ENCODE peak calls at places on chromosomes 1 and 21, in six cellular contexts. D is NCI-H1105, K is naive B cell, J is ACHN, H is tibial nerve, O is T-helper 9 cell. Q is an unnamed sample.

GRCh38 chr1:182080955-182081582 is 19.6 kb upstream of the ZNF648 start:
- DNase-seq in D (peak), K (peak), J (peak), H (peak), O (no peak), Q (no peak)

GRCh38 chr1:47758341-47759237 is 238.6 kb downstream of the TRABD2B start:
- DNase-seq in D (no peak), K (no peak), J (no peak), H (no peak), O (no peak), Q (no peak)

GRCh38 chr1:239922778-239923522 is 168.7 kb upstream of the FMN2 start:
- DNase-seq in D (no peak), K (no peak), J (no peak), H (no peak), O (no peak), Q (no peak)

GRCh38 chr1:231879296-231879695 is 252.7 kb downstream of the DISC1 start:
- DNase-seq in D (no peak), K (no peak), J (no peak), H (no peak), O (no peak), Q (no peak)

GRCh38 chr1:201276891-201277290 is 6.4 kb upstream of the PKP1 start:
- DNase-seq in D (no peak), K (no peak), J (no peak), H (no peak), O (no peak), Q (no peak)

GRCh38 chr1:7567376-7567775 is 203.7 kb upstream of the VAMP3 start:
- DNase-seq in D (no peak), K (no peak), J (no peak), H (no peak), O (no peak), Q (no peak)

GRCh38 chr1:93749894-93750301 is 68.3 kb upstream of the BCAR3 start:
- DNase-seq in D (peak), K (peak), J (peak), H (no peak), O (no peak), Q (no peak)

GRCh38 chr21:30326390-30326789 is 6.3 kb upstream of the KRTAP26-1 start:
- DNase-seq in D (no peak), K (no peak), J (no peak), H (no peak), O (no peak), Q (no peak)

GRCh38 chr1:190328361-190328760 is 149.3 kb downstream of the BRINP3 start:
- DNase-seq in D (no peak), K (no peak), J (no peak), H (no peak), O (no peak), Q (no peak)

GRCh38 chr1:183239793-183240625 is 53.9 kb downstream of the LAMC2 start:
- DNase-seq in D (no peak), K (no peak), J (no peak), H (no peak), O (no peak), Q (no peak)

GRCh38 chr1:54404939-54405880 is 984 bp downstream of the SSBP3 start:
- DNase-seq in D (peak), K (peak), J (no peak), H (no peak), O (no peak), Q (no peak)

GRCh38 chr1:115712911-115713609 is 55.5 kb downstream of the CASQ2 start:
- DNase-seq in D (no peak), K (no peak), J (no peak), H (no peak), O (no peak), Q (no peak)

GRCh38 chr1:117857434-117857833 is 72.0 kb downstream of the GDAP2 start:
- DNase-seq in D (no peak), K (no peak), J (no peak), H (no peak), O (no peak), Q (no peak)

GRCh38 chr1:63487336-63488065 is 35.5 kb downstream of the ITGB3BP start:
- DNase-seq in D (no peak), K (no peak), J (no peak), H (no peak), O (no peak), Q (no peak)

GRCh38 chr1:206456577-206457375 is 13.5 kb upstream of the IKBKE start:
- DNase-seq in D (no peak), K (no peak), J (no peak), H (no peak), O (no peak), Q (no peak)

GRCh38 chr1:76279387-76279748 is 204.8 kb downstream of the ST6GALNAC3 start:
- DNase-seq in D (no peak), K (no peak), J (no peak), H (no peak), O (no peak), Q (no peak)

GRCh38 chr1:218369688-218370511 is 24.8 kb downstream of the TGFB2 start:
- DNase-seq in D (no peak), K (no peak), J (no peak), H (no peak), O (no peak), Q (no peak)

GRCh38 chr21:42513151-42513984 is at the start of gene SLC37A1:
- DNase-seq in D (no peak), K (peak), J (peak), H (no peak), O (peak), Q (no peak)

GRCh38 chr1:208668991-208669390 is 424.8 kb upstream of the PLXNA2 start:
- DNase-seq in D (no peak), K (no peak), J (peak), H (no peak), O (no peak), Q (no peak)

GRCh38 chr1:50426702-50427085 is 3.5 kb upstream of the DMRTA2 start:
- DNase-seq in D (no peak), K (no peak), J (no peak), H (no peak), O (no peak), Q (no peak)

GRCh38 chr21:28110074-28110473 is 882.6 kb downstream of the LTN1 start:
- DNase-seq in D (no peak), K (no peak), J (no peak), H (no peak), O (no peak), Q (no peak)

GRCh38 chr1:151175910-151176309 is at the start of gene TMOD4:
- DNase-seq in D (no peak), K (no peak), J (peak), H (no peak), O (no peak), Q (no peak)

GRCh38 chr1:39255212-39255611 is 50.7 kb downstream of the MACF1 start:
- DNase-seq in D (no peak), K (no peak), J (no peak), H (no peak), O (no peak), Q (no peak)

GRCh38 chr1:11053758-11054137 is 6.1 kb downstream of the SRM start:
- DNase-seq in D (peak), K (no peak), J (peak), H (no peak), O (no peak), Q (no peak)